ENCODE peak calls at places on chromosomes 2 and 18, in six cellular contexts. U is heart left ventricle, I is left ventricle myocardium inferior, F is lower leg skin, A is IMR-90, J is GM06990. R is an unnamed sample.

GRCh38 chr2:32064021-32064678 is 794 bp downstream of the SPAST start:
- DNase-seq in A (no peak), I (no peak), U (no peak), J (no peak), F (peak), R (no peak)

GRCh38 chr18:13265901-13266207 is 47.3 kb downstream of the LDLRAD4 start:
- DNase-seq in A (no peak), J (no peak), U (no peak), F (no peak), I (no peak), R (no peak)

GRCh38 chr18:6013101-6013790 is 117.9 kb upstream of the TMEM200C start:
- DNase-seq in J (no peak), U (no peak), F (no peak), A (peak), I (no peak), R (no peak)

GRCh38 chr2:68236080-68236734 is 16.1 kb downstream of the PPP3R1 start:
- DNase-seq in F (no peak), I (no peak), J (no peak), A (no peak), U (no peak), R (no peak)

GRCh38 chr2:67600472-67600871 is 203.3 kb downstream of the ETAA1 start:
- DNase-seq in J (no peak), U (no peak), A (no peak), F (no peak), I (no peak), R (peak)

GRCh38 chr2:102778260-102778659 is 16.4 kb downstream of the TMEM182 start:
- DNase-seq in I (no peak), J (no peak), U (no peak), A (no peak), F (no peak), R (no peak)

GRCh38 chr18:34399892-34400291 is 175.2 kb upstream of the NOL4 start:
- DNase-seq in J (no peak), U (no peak), F (no peak), I (no peak), A (no peak), R (no peak)

GRCh38 chr2:178863130-178863855 is 56.1 kb upstream of the TTN start:
- DNase-seq in F (no peak), I (no peak), J (no peak), A (no peak), U (no peak), R (no peak)

GRCh38 chr2:164803772-164804466 is 37.7 kb downstream of the COBLL1 start:
- DNase-seq in U (no peak), J (no peak), F (no peak), A (peak), I (no peak), R (peak)

GRCh38 chr18:77905011-77905410 is 655.4 kb downstream of the GALR1 start:
- DNase-seq in I (no peak), F (no peak), U (no peak), A (no peak), J (no peak), R (no peak)

GRCh38 chr18:9765505-9765904 is 57.4 kb downstream of the RAB31 start:
- DNase-seq in J (no peak), I (no peak), F (no peak), A (no peak), U (no peak), R (no peak)

GRCh38 chr2:18428516-18428915 is 131.9 kb downstream of the RDH14 start:
- DNase-seq in I (no peak), U (no peak), F (no peak), A (no peak), J (no peak), R (no peak)

GRCh38 chr2:101958071-101958470 is 33.7 kb upstream of the IL1R2 start:
- DNase-seq in A (no peak), I (no peak), J (no peak), U (no peak), F (no peak), R (peak)

GRCh38 chr18:59823611-59824195 is 76.1 kb upstream of the PMAIP1 start:
- DNase-seq in U (peak), J (no peak), F (peak), A (peak), I (peak), R (peak)

GRCh38 chr18:44198296-44199284 is 482.1 kb upstream of the SETBP1 start:
- DNase-seq in A (no peak), F (no peak), J (no peak), I (no peak), U (no peak), R (no peak)

GRCh38 chr2:96374211-96374951 is 38.8 kb downstream of the NCAPH start:
- DNase-seq in F (no peak), I (peak), A (peak), J (no peak), U (peak), R (peak)

GRCh38 chr2:24832526-24832925 is 39.3 kb downstream of the CENPO start:
- DNase-seq in I (no peak), U (no peak), F (no peak), A (no peak), J (no peak), R (no peak)

GRCh38 chr18:55069497-55069896 is 110.2 kb upstream of the CCDC68 start:
- DNase-seq in F (no peak), J (peak), U (no peak), I (no peak), A (no peak), R (no peak)

GRCh38 chr2:204049635-204050034 is 113.1 kb downstream of the ICOS start:
- DNase-seq in J (no peak), U (no peak), A (no peak), F (no peak), I (no peak), R (no peak)

GRCh38 chr2:19722486-19723420 is 179.0 kb downstream of the TTC32 start:
- DNase-seq in I (no peak), U (peak), F (no peak), A (no peak), J (no peak), R (peak)

GRCh38 chr2:238881353-238882082 is 33.6 kb downstream of the TWIST2 start:
- DNase-seq in J (no peak), U (no peak), A (no peak), I (no peak), F (no peak), R (no peak)

GRCh38 chr18:48613589-48613988 is 74.8 kb downstream of the CTIF start:
- DNase-seq in F (no peak), I (peak), U (peak), J (no peak), A (peak), R (no peak)

GRCh38 chr2:173205375-173205774 is 129.7 kb downstream of the MAP3K20 start:
- DNase-seq in U (peak), F (peak), I (peak), J (no peak), A (peak), R (peak)

GRCh38 chr2:186456941-186457340 is 29.1 kb upstream of the ZC3H15 start:
- DNase-seq in U (no peak), J (no peak), F (no peak), I (no peak), A (peak), R (peak)

GRCh38 chr18:42426496-42427015 is 471.5 kb downstream of the PIK3C3 start:
- DNase-seq in I (no peak), U (no peak), A (no peak), J (no peak), F (no peak), R (no peak)

GRCh38 chr2:45690223-45690622 is 38.7 kb downstream of the PRKCE start:
- DNase-seq in A (no peak), J (no peak), I (no peak), U (no peak), F (no peak), R (no peak)

GRCh38 chr2:43136862-43137261 is 89.5 kb downstream of the ZFP36L2 start:
- DNase-seq in A (no peak), U (no peak), J (no peak), I (no peak), F (no peak), R (no peak)

GRCh38 chr2:43138441-43138840 is 88.0 kb downstream of the ZFP36L2 start:
- DNase-seq in F (no peak), I (no peak), A (no peak), U (no peak), J (no peak), R (no peak)

GRCh38 chr2:43139501-43139900 is 86.9 kb downstream of the ZFP36L2 start:
- DNase-seq in J (no peak), I (no peak), A (no peak), F (no peak), U (no peak), R (no peak)

GRCh38 chr2:43142921-43143438 is 83.4 kb downstream of the ZFP36L2 start:
- DNase-seq in J (no peak), A (no peak), I (no peak), U (no peak), F (no peak), R (peak)

GRCh38 chr2:43139996-43140621 is 86.3 kb downstream of the ZFP36L2 start:
- DNase-seq in F (no peak), U (peak), J (no peak), I (peak), A (no peak), R (peak)
- TF ChIP-seq CTCF in F (no peak), U (no peak), J (no peak), I (no peak), A (no peak), R (no peak)

GRCh38 chr2:237488901-237489860 is 2.1 kb downstream of the MLPH start:
- DNase-seq in J (no peak), I (no peak), A (peak), F (no peak), U (peak), R (peak)
- H3K4me3 ChIP-seq in J (no peak), I (peak), A (no peak), F (no peak), U (no peak), R (peak)

GRCh38 chr18:58047556-58047882 is 3.5 kb downstream of the NEDD4L start:
- DNase-seq in U (no peak), J (no peak), I (no peak), F (no peak), A (no peak), R (no peak)

GRCh38 chr18:58046794-58047555 is 2.9 kb downstream of the NEDD4L start:
- DNase-seq in U (no peak), I (no peak), F (no peak), A (no peak), J (no peak), R (no peak)

GRCh38 chr18:58045265-58046086 is 1.4 kb downstream of the NEDD4L start:
- DNase-seq in U (peak), F (peak), I (no peak), A (peak), J (peak), R (peak)

GRCh38 chr18:58044370-58045264 is 591 bp downstream of the NEDD4L start:
- DNase-seq in J (peak), I (peak), A (peak), F (peak), U (peak), R (peak)

GRCh38 chr18:58046087-58046793 is 2.2 kb downstream of the NEDD4L start:
- DNase-seq in A (no peak), F (no peak), U (no peak), I (no peak), J (no peak), R (no peak)
- TF ChIP-seq CTCF in A (no peak), F (no peak), U (no peak), I (no peak), J (no peak), R (no peak)

GRCh38 chr2:132267372-132267771 is 105.6 kb upstream of the ANKRD30BL start:
- DNase-seq in A (no peak), U (no peak), I (no peak), J (no peak), F (no peak), R (no peak)
- H3K4me3 ChIP-seq in A (peak), U (peak), I (peak), J (no peak), F (no peak), R (peak)

DNA sequence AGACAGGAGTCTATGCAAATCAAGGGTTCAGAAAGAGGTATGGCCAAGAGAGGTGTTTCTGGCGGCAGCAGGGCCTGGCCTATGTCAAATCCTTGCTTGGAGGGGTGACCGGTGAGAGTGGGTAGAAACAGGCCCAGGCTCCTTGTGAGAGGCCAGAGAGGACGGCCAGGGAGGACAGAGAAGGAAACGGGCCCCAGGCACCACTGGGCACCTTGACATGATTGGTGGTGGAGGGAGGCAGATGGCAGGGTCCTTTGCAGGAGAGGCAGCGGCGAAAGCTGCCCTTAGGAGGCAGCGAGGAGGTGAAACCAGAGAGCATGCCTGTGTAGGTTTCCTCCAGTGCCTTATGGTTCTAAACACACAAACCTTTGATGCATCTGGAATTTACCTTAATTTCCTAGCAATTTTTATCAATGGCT is 6.2 kb downstream of the RAMP1 start:
- DNase-seq in A (no peak), I (no peak), F (no peak), J (no peak), U (no peak), R (no peak)
- TF ChIP-seq CTCF in A (peak), I (no peak), F (no peak), J (no peak), U (no peak), R (peak)

GRCh38 chr2:198004921-198005829 is 200.8 kb downstream of the PLCL1 start:
- DNase-seq in I (peak), U (no peak), J (peak), F (no peak), A (no peak), R (no peak)

GRCh38 chr2:198008230-198008629 is 203.8 kb downstream of the PLCL1 start:
- DNase-seq in F (no peak), A (no peak), U (no peak), I (no peak), J (no peak), R (no peak)

GRCh38 chr2:198004173-198004572 is 199.8 kb downstream of the PLCL1 start:
- DNase-seq in A (no peak), J (no peak), U (no peak), F (no peak), I (no peak), R (peak)

GRCh38 chr2:198012025-198012424 is 207.6 kb downstream of the PLCL1 start:
- DNase-seq in A (no peak), U (no peak), I (no peak), F (no peak), J (no peak), R (no peak)

DNA sequence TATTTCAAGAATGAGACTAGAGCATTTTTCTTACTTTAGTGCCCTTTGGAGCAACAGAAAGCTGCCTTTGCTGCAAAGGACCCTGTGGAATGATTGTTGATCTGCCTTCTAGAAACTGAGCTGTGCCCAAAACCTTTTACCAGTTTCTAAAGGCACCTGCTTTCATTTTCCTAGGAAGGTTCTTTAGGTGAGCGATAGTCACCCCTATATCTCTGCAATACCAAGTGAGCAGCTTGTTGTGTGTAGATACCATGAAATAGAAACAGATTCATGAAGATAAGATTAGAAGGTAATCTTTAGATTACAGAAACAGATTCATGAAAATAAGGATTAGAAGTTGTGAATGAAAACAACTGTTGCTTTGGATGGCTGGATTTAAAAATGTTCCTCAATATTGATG is 202.3 kb downstream of the PLCL1 start:
- DNase-seq in J (no peak), A (no peak), F (no peak), I (no peak), U (no peak), R (no peak)
- H3K4me3 ChIP-seq in J (no peak), A (no peak), F (no peak), I (no peak), U (no peak), R (no peak)

GRCh38 chr2:177817300-177817699 is 255.3 kb downstream of the PDE11A start:
- DNase-seq in F (no peak), A (no peak), J (no peak), I (no peak), U (no peak), R (no peak)

GRCh38 chr2:177818412-177818811 is 254.2 kb downstream of the PDE11A start:
- DNase-seq in J (no peak), F (no peak), U (no peak), A (no peak), I (no peak), R (no peak)

GRCh38 chr2:177816740-177817139 is 255.8 kb downstream of the PDE11A start:
- DNase-seq in J (no peak), U (no peak), F (no peak), A (no peak), I (no peak), R (no peak)

GRCh38 chr2:177808984-177809809 is 263.4 kb downstream of the PDE11A start:
- DNase-seq in I (no peak), F (no peak), J (no peak), U (no peak), A (no peak), R (no peak)

DNA sequence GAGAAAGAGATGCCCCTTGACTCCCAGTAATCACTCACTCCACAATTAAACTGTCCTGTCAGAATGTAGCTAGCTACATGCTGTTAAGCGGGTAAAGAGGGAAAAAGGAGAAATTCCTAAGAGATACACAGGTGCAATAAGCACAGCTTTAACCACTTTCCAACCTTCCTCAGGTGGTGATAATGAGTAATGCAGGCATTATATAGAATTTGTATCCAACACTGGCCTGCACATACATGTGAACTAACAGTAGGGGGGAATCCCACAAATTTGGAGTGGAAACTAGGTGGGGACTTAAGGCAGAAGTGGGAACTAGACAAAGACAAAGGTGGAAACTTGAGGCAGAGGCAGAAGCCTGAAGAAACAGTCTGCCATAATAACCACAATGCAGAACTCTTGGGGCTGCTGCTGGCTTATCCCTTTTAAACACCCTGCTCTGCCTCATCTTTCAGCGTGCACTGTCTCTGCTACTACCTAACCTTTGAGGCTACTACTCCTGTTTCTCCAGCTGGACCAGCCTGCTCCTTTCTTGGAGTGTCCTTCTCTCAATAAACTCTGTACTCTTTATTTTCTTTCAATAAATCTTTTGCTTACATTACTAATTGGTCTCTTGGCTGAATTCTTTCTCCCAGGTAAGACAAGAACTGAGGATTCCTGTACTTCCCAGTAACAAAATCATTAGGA is 259.7 kb downstream of the PDE11A start:
- DNase-seq in J (no peak), I (no peak), A (no peak), U (no peak), F (no peak), R (no peak)
- TF ChIP-seq CTCF in J (no peak), I (no peak), A (no peak), U (no peak), F (no peak), R (no peak)

GRCh38 chr2:120868366-120868765 is 132.7 kb downstream of the GLI2 start:
- DNase-seq in F (no peak), J (no peak), I (no peak), A (no peak), U (no peak), R (no peak)

GRCh38 chr2:120866071-120866470 is 130.4 kb downstream of the GLI2 start:
- DNase-seq in J (no peak), U (no peak), A (no peak), F (no peak), I (no peak), R (no peak)

GRCh38 chr2:120869036-120869435 is 133.4 kb downstream of the GLI2 start:
- DNase-seq in U (no peak), F (no peak), I (no peak), J (no peak), A (no peak), R (no peak)

GRCh38 chr2:120866483-120867140 is 130.9 kb downstream of the GLI2 start:
- DNase-seq in F (no peak), A (no peak), I (no peak), J (no peak), U (no peak), R (no peak)

DNA sequence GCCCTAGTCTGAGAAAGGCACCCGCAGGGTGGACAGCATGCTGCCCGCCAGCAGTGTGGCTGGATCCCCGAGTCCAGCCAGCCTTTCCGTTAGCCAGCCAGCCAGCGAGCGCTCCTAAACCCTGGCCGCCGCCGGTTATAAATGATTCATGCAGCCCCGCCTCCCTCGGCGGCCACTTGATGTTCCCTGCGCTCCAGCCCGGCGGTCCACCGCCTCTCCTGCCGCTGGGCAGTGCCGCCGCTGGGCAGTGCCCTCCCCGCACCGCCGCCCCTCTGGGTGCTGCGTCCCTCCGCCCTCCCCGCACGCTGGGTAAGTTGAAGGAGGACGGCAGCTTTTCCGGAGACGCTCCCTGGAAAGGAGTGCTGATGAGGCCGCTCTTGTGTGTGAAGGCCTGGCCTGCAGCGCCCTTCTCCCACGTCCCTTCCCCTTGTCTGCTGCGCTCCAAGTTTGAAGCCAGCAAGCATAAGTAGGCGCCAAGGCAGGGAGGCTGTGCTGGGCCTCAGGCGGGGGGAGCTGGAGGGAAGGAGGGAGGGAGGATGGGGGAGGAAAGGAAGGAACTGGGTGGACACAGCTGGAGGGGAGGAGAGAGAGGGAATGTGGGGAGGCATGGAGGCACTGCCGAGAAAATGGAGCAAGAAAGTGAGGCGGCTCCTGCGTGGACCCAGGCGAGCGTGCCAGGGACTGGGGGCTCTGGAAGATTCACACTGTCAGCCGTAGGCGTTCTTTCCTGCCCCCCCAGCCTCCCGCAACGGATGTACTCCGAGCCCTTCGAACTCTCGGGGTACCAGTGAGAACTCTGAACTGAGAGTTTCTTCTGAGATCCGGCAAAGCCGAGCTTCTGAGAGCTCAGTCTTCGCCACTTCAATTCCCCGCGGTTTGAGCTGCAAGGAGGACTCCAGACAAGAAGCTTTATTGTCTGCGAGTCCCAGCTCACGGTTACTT is 131.9 kb downstream of the GLI2 start:
- DNase-seq in A (peak), J (no peak), F (no peak), U (peak), I (peak), R (peak)
- H3K4me3 ChIP-seq in A (peak), J (no peak), F (peak), U (peak), I (peak), R (peak)